ENCODE peak calls at places on chromosome 16, in ten cellular contexts. One of them, this sample, is unnamed.
A peak's percentile ranks its signal among the peaks of the same experiment; 100 is the strongest.

GRCh38 chr16:58814348-58814801 is 80.3 kb upstream of the GOT2 start:
- DNase-seq in fibroblast of lung: peak; percentile 36
- DNase-seq in kidney: no peak
- DNase-seq in CD4-positive, alpha-beta T cell: no peak
- DNase-seq in mammary epithelial cell: peak; percentile 26
- DNase-seq in GM12865: peak; percentile 47
- DNase-seq in left ventricle myocardium inferior: peak; percentile 23
- DNase-seq in choroid plexus epithelial cell: peak; percentile 67
- DNase-seq in sigmoid colon: no peak
- DNase-seq in astrocyte of the spinal cord: peak; percentile 54
- DNase-seq in this sample: no peak

GRCh38 chr16:48911700-48912099 is 301.7 kb upstream of the N4BP1 start:
- DNase-seq in astrocyte of the spinal cord: no peak
- DNase-seq in kidney: no peak
- DNase-seq in mammary epithelial cell: no peak
- DNase-seq in CD4-positive, alpha-beta T cell: no peak
- DNase-seq in choroid plexus epithelial cell: no peak
- DNase-seq in fibroblast of lung: no peak
- DNase-seq in left ventricle myocardium inferior: no peak
- DNase-seq in sigmoid colon: no peak
- DNase-seq in GM12865: no peak
- DNase-seq in this sample: no peak

GRCh38 chr16:73093146-73094144 is 45.5 kb upstream of the ZFHX3 start:
- DNase-seq in GM12865: no peak
- DNase-seq in sigmoid colon: no peak
- DNase-seq in CD4-positive, alpha-beta T cell: no peak
- DNase-seq in mammary epithelial cell: no peak
- DNase-seq in left ventricle myocardium inferior: no peak
- DNase-seq in astrocyte of the spinal cord: peak; percentile 59
- DNase-seq in choroid plexus epithelial cell: peak; percentile 57
- DNase-seq in fibroblast of lung: peak; percentile 48
- DNase-seq in kidney: no peak
- DNase-seq in this sample: no peak

GRCh38 chr16:11390573-11391495 is 45.6 kb downstream of the RMI2 start:
- DNase-seq in sigmoid colon: peak; percentile 41
- DNase-seq in CD4-positive, alpha-beta T cell: no peak
- DNase-seq in choroid plexus epithelial cell: no peak
- DNase-seq in kidney: peak; percentile 54
- DNase-seq in left ventricle myocardium inferior: no peak
- DNase-seq in fibroblast of lung: no peak
- DNase-seq in mammary epithelial cell: no peak
- DNase-seq in GM12865: no peak
- DNase-seq in astrocyte of the spinal cord: no peak
- DNase-seq in this sample: no peak

GRCh38 chr16:28136751-28137434 is 73.4 kb upstream of the GSG1L start:
- DNase-seq in kidney: no peak
- DNase-seq in choroid plexus epithelial cell: peak; percentile 36
- DNase-seq in fibroblast of lung: no peak
- DNase-seq in left ventricle myocardium inferior: no peak
- DNase-seq in mammary epithelial cell: no peak
- DNase-seq in sigmoid colon: no peak
- DNase-seq in astrocyte of the spinal cord: no peak
- DNase-seq in GM12865: no peak
- DNase-seq in CD4-positive, alpha-beta T cell: peak; percentile 44
- DNase-seq in this sample: no peak

GRCh38 chr16:85354623-85355514 is 242.6 kb upstream of the CIBAR2 start:
- DNase-seq in mammary epithelial cell: peak; percentile 87
- DNase-seq in GM12865: no peak
- DNase-seq in left ventricle myocardium inferior: no peak
- DNase-seq in sigmoid colon: no peak
- DNase-seq in CD4-positive, alpha-beta T cell: no peak
- DNase-seq in astrocyte of the spinal cord: peak; percentile 92
- DNase-seq in fibroblast of lung: peak; percentile 74
- DNase-seq in choroid plexus epithelial cell: peak; percentile 74
- DNase-seq in kidney: no peak
- DNase-seq in this sample: no peak

GRCh38 chr16:28059841-28060240 is 3.7 kb downstream of the GSG1L start:
- DNase-seq in GM12865: no peak
- DNase-seq in kidney: no peak
- DNase-seq in CD4-positive, alpha-beta T cell: no peak
- DNase-seq in mammary epithelial cell: no peak
- DNase-seq in left ventricle myocardium inferior: no peak
- DNase-seq in choroid plexus epithelial cell: no peak
- DNase-seq in astrocyte of the spinal cord: no peak
- DNase-seq in sigmoid colon: no peak
- DNase-seq in fibroblast of lung: no peak
- DNase-seq in this sample: no peak

GRCh38 chr16:57667526-57668258 is 414 bp upstream of the ADGRG3 start:
- DNase-seq in astrocyte of the spinal cord: peak; percentile 39
- DNase-seq in fibroblast of lung: no peak
- DNase-seq in mammary epithelial cell: no peak
- DNase-seq in sigmoid colon: no peak
- DNase-seq in left ventricle myocardium inferior: peak; percentile 34
- DNase-seq in choroid plexus epithelial cell: peak; percentile 93
- DNase-seq in GM12865: no peak
- DNase-seq in CD4-positive, alpha-beta T cell: no peak
- DNase-seq in kidney: peak; percentile 78
- DNase-seq in this sample: peak; percentile 98

GRCh38 chr16:65121870-65122723 is at the start of gene CDH11:
- DNase-seq in mammary epithelial cell: peak; percentile 3
- DNase-seq in astrocyte of the spinal cord: peak; percentile 91
- DNase-seq in left ventricle myocardium inferior: peak; percentile 60
- DNase-seq in choroid plexus epithelial cell: peak; percentile 92
- DNase-seq in kidney: peak; percentile 93
- DNase-seq in sigmoid colon: peak; percentile 78
- DNase-seq in fibroblast of lung: peak; percentile 91
- DNase-seq in GM12865: no peak
- DNase-seq in CD4-positive, alpha-beta T cell: no peak
- DNase-seq in this sample: no peak

GRCh38 chr16:66844342-66845079 is at the start of gene CA7:
- DNase-seq in astrocyte of the spinal cord: no peak
- DNase-seq in GM12865: no peak
- DNase-seq in fibroblast of lung: no peak
- DNase-seq in choroid plexus epithelial cell: no peak
- DNase-seq in sigmoid colon: no peak
- DNase-seq in CD4-positive, alpha-beta T cell: no peak
- DNase-seq in kidney: peak; percentile 76
- DNase-seq in mammary epithelial cell: no peak
- DNase-seq in left ventricle myocardium inferior: no peak
- DNase-seq in this sample: no peak

GRCh38 chr16:25957707-25958106 is 265.9 kb downstream of the HS3ST4 start:
- DNase-seq in CD4-positive, alpha-beta T cell: no peak
- DNase-seq in GM12865: no peak
- DNase-seq in sigmoid colon: no peak
- DNase-seq in left ventricle myocardium inferior: no peak
- DNase-seq in astrocyte of the spinal cord: no peak
- DNase-seq in choroid plexus epithelial cell: no peak
- DNase-seq in kidney: no peak
- DNase-seq in fibroblast of lung: no peak
- DNase-seq in mammary epithelial cell: no peak
- DNase-seq in this sample: no peak

GRCh38 chr16:824601-825000 is 24.1 kb upstream of the GNG13 start:
- DNase-seq in CD4-positive, alpha-beta T cell: no peak
- DNase-seq in kidney: no peak
- DNase-seq in sigmoid colon: no peak
- DNase-seq in astrocyte of the spinal cord: no peak
- DNase-seq in mammary epithelial cell: no peak
- DNase-seq in left ventricle myocardium inferior: no peak
- DNase-seq in fibroblast of lung: no peak
- DNase-seq in GM12865: no peak
- DNase-seq in choroid plexus epithelial cell: no peak
- DNase-seq in this sample: no peak

GRCh38 chr16:4403133-4403949 is 13.1 kb downstream of the CORO7 start:
- DNase-seq in kidney: no peak
- DNase-seq in fibroblast of lung: no peak
- DNase-seq in left ventricle myocardium inferior: no peak
- DNase-seq in choroid plexus epithelial cell: no peak
- DNase-seq in astrocyte of the spinal cord: no peak
- DNase-seq in GM12865: no peak
- DNase-seq in CD4-positive, alpha-beta T cell: no peak
- DNase-seq in sigmoid colon: no peak
- DNase-seq in mammary epithelial cell: no peak
- DNase-seq in this sample: no peak

GRCh38 chr16:9055115-9055514 is 36.3 kb upstream of the HAPSTR1 start:
- DNase-seq in mammary epithelial cell: no peak
- DNase-seq in sigmoid colon: no peak
- DNase-seq in left ventricle myocardium inferior: no peak
- DNase-seq in fibroblast of lung: no peak
- DNase-seq in kidney: no peak
- DNase-seq in choroid plexus epithelial cell: no peak
- DNase-seq in GM12865: no peak
- DNase-seq in CD4-positive, alpha-beta T cell: no peak
- DNase-seq in astrocyte of the spinal cord: no peak
- DNase-seq in this sample: no peak

GRCh38 chr16:85386467-85387170 is 226.5 kb upstream of the GSE1 start:
- DNase-seq in GM12865: no peak
- DNase-seq in fibroblast of lung: no peak
- DNase-seq in kidney: peak; percentile 48
- DNase-seq in sigmoid colon: peak; percentile 50
- DNase-seq in CD4-positive, alpha-beta T cell: no peak
- DNase-seq in astrocyte of the spinal cord: no peak
- DNase-seq in mammary epithelial cell: no peak
- DNase-seq in left ventricle myocardium inferior: peak; percentile 1
- DNase-seq in choroid plexus epithelial cell: no peak
- DNase-seq in this sample: peak; percentile 13

GRCh38 chr16:53545433-53545832 is 42.4 kb upstream of the AKTIP start:
- DNase-seq in choroid plexus epithelial cell: no peak
- DNase-seq in fibroblast of lung: peak; percentile 32
- DNase-seq in left ventricle myocardium inferior: no peak
- DNase-seq in astrocyte of the spinal cord: no peak
- DNase-seq in CD4-positive, alpha-beta T cell: peak; percentile 69
- DNase-seq in mammary epithelial cell: no peak
- DNase-seq in kidney: no peak
- DNase-seq in GM12865: no peak
- DNase-seq in sigmoid colon: no peak
- DNase-seq in this sample: no peak

GRCh38 chr16:85590506-85590832 is 22.7 kb upstream of the GSE1 start:
- DNase-seq in choroid plexus epithelial cell: no peak
- DNase-seq in astrocyte of the spinal cord: no peak
- DNase-seq in GM12865: no peak
- DNase-seq in left ventricle myocardium inferior: no peak
- DNase-seq in mammary epithelial cell: no peak
- DNase-seq in CD4-positive, alpha-beta T cell: no peak
- DNase-seq in fibroblast of lung: no peak
- DNase-seq in kidney: no peak
- DNase-seq in sigmoid colon: no peak
- DNase-seq in this sample: no peak

GRCh38 chr16:68083861-68084503 is 1.2 kb upstream of the NFATC3 start:
- DNase-seq in kidney: peak; percentile 84
- DNase-seq in choroid plexus epithelial cell: peak; percentile 64
- DNase-seq in fibroblast of lung: peak; percentile 46
- DNase-seq in astrocyte of the spinal cord: no peak
- DNase-seq in left ventricle myocardium inferior: no peak
- DNase-seq in mammary epithelial cell: no peak
- DNase-seq in CD4-positive, alpha-beta T cell: no peak
- DNase-seq in GM12865: no peak
- DNase-seq in sigmoid colon: peak; percentile 76
- DNase-seq in this sample: no peak
- TF ChIP-seq CTCF in kidney: no peak
- TF ChIP-seq CTCF in choroid plexus epithelial cell: peak; percentile 20
- TF ChIP-seq CTCF in fibroblast of lung: peak; percentile 8
- TF ChIP-seq CTCF in astrocyte of the spinal cord: no peak
- TF ChIP-seq CTCF in left ventricle myocardium inferior: no peak
- TF ChIP-seq CTCF in mammary epithelial cell: no peak
- TF ChIP-seq CTCF in CD4-positive, alpha-beta T cell: no peak
- TF ChIP-seq CTCF in GM12865: no peak
- TF ChIP-seq CTCF in sigmoid colon: no peak
- TF ChIP-seq CTCF in this sample: no peak

GRCh38 chr16:17560548-17560947 is 89.8 kb upstream of the XYLT1 start:
- DNase-seq in left ventricle myocardium inferior: no peak
- DNase-seq in fibroblast of lung: no peak
- DNase-seq in astrocyte of the spinal cord: no peak
- DNase-seq in kidney: no peak
- DNase-seq in CD4-positive, alpha-beta T cell: no peak
- DNase-seq in choroid plexus epithelial cell: no peak
- DNase-seq in mammary epithelial cell: no peak
- DNase-seq in sigmoid colon: no peak
- DNase-seq in GM12865: no peak
- DNase-seq in this sample: no peak
- TF ChIP-seq CTCF in left ventricle myocardium inferior: no peak
- TF ChIP-seq CTCF in fibroblast of lung: no peak
- TF ChIP-seq CTCF in astrocyte of the spinal cord: no peak
- TF ChIP-seq CTCF in kidney: no peak
- TF ChIP-seq CTCF in CD4-positive, alpha-beta T cell: no peak
- TF ChIP-seq CTCF in choroid plexus epithelial cell: no peak
- TF ChIP-seq CTCF in mammary epithelial cell: no peak
- TF ChIP-seq CTCF in sigmoid colon: no peak
- TF ChIP-seq CTCF in GM12865: no peak
- TF ChIP-seq CTCF in this sample: no peak

GRCh38 chr16:70751593-70751992 is 49.4 kb downstream of the VAC14 start:
- DNase-seq in left ventricle myocardium inferior: no peak
- DNase-seq in astrocyte of the spinal cord: no peak
- DNase-seq in fibroblast of lung: no peak
- DNase-seq in GM12865: no peak
- DNase-seq in kidney: peak; percentile 73
- DNase-seq in CD4-positive, alpha-beta T cell: no peak
- DNase-seq in sigmoid colon: no peak
- DNase-seq in mammary epithelial cell: no peak
- DNase-seq in choroid plexus epithelial cell: no peak
- DNase-seq in this sample: no peak

GRCh38 chr16:70752381-70752780 is 48.6 kb downstream of the VAC14 start:
- DNase-seq in astrocyte of the spinal cord: no peak
- DNase-seq in kidney: peak; percentile 53
- DNase-seq in GM12865: no peak
- DNase-seq in left ventricle myocardium inferior: no peak
- DNase-seq in sigmoid colon: no peak
- DNase-seq in fibroblast of lung: no peak
- DNase-seq in choroid plexus epithelial cell: no peak
- DNase-seq in CD4-positive, alpha-beta T cell: no peak
- DNase-seq in mammary epithelial cell: no peak
- DNase-seq in this sample: no peak

GRCh38 chr16:70749681-70750601 is 51.0 kb downstream of the VAC14 start:
- DNase-seq in fibroblast of lung: no peak
- DNase-seq in CD4-positive, alpha-beta T cell: no peak
- DNase-seq in mammary epithelial cell: no peak
- DNase-seq in sigmoid colon: no peak
- DNase-seq in GM12865: no peak
- DNase-seq in kidney: no peak
- DNase-seq in left ventricle myocardium inferior: no peak
- DNase-seq in choroid plexus epithelial cell: peak; percentile 31
- DNase-seq in astrocyte of the spinal cord: peak; percentile 30
- DNase-seq in this sample: no peak

GRCh38 chr16:70749006-70749678 is 51.8 kb downstream of the VAC14 start:
- DNase-seq in GM12865: no peak
- DNase-seq in left ventricle myocardium inferior: no peak
- DNase-seq in fibroblast of lung: no peak
- DNase-seq in CD4-positive, alpha-beta T cell: no peak
- DNase-seq in mammary epithelial cell: no peak
- DNase-seq in kidney: no peak
- DNase-seq in astrocyte of the spinal cord: no peak
- DNase-seq in sigmoid colon: no peak
- DNase-seq in choroid plexus epithelial cell: no peak
- DNase-seq in this sample: no peak

GRCh38 chr16:70750893-70751467 is 50.0 kb downstream of the VAC14 start:
- DNase-seq in sigmoid colon: peak; percentile 95
- DNase-seq in mammary epithelial cell: no peak
- DNase-seq in kidney: peak; percentile 95
- DNase-seq in fibroblast of lung: peak; percentile 98
- DNase-seq in left ventricle myocardium inferior: peak; percentile 76
- DNase-seq in CD4-positive, alpha-beta T cell: no peak
- DNase-seq in choroid plexus epithelial cell: peak; percentile 98
- DNase-seq in GM12865: no peak
- DNase-seq in astrocyte of the spinal cord: peak; percentile 97
- DNase-seq in this sample: no peak
- TF ChIP-seq CTCF in sigmoid colon: no peak
- TF ChIP-seq CTCF in mammary epithelial cell: no peak
- TF ChIP-seq CTCF in kidney: no peak
- TF ChIP-seq CTCF in fibroblast of lung: peak; percentile 26
- TF ChIP-seq CTCF in left ventricle myocardium inferior: no peak
- TF ChIP-seq CTCF in CD4-positive, alpha-beta T cell: no peak
- TF ChIP-seq CTCF in choroid plexus epithelial cell: peak; percentile 27
- TF ChIP-seq CTCF in GM12865: no peak
- TF ChIP-seq CTCF in astrocyte of the spinal cord: no peak
- TF ChIP-seq CTCF in this sample: no peak

GRCh38 chr16:7025616-7026190 is 306.9 kb upstream of the RBFOX1 start:
- DNase-seq in sigmoid colon: peak; percentile 68
- DNase-seq in CD4-positive, alpha-beta T cell: no peak
- DNase-seq in kidney: peak; percentile 70
- DNase-seq in left ventricle myocardium inferior: peak; percentile 58
- DNase-seq in choroid plexus epithelial cell: peak; percentile 2
- DNase-seq in mammary epithelial cell: no peak
- DNase-seq in fibroblast of lung: no peak
- DNase-seq in GM12865: peak; percentile 34
- DNase-seq in astrocyte of the spinal cord: no peak
- DNase-seq in this sample: no peak
- TF ChIP-seq CTCF in sigmoid colon: no peak
- TF ChIP-seq CTCF in CD4-positive, alpha-beta T cell: no peak
- TF ChIP-seq CTCF in kidney: peak; percentile 53
- TF ChIP-seq CTCF in left ventricle myocardium inferior: peak; percentile 75
- TF ChIP-seq CTCF in choroid plexus epithelial cell: no peak
- TF ChIP-seq CTCF in mammary epithelial cell: no peak
- TF ChIP-seq CTCF in fibroblast of lung: no peak
- TF ChIP-seq CTCF in GM12865: peak; percentile 52
- TF ChIP-seq CTCF in astrocyte of the spinal cord: peak; percentile 18
- TF ChIP-seq CTCF in this sample: peak; percentile 68

This sample was measured in CD14-positive monocyte.